ENCODE peak calls at places on chromosomes 4 and X, in six cellular contexts. C is fibroblast of pulmonary artery, T is ELR, X is NCI-H2171 treated with DMSO at 0.1 percent for 48 hours, S is EL, K is COR-L47. J is an unnamed sample.

GRCh38 chr4:169921732-169922131 is 104.5 kb downstream of the MFAP3L start:
- DNase-seq in T (no peak), C (no peak), X (no peak), S (no peak), K (no peak), J (no peak)

GRCh38 chrX:69109706-69110635 is 55.3 kb downstream of the PJA1 start:
- DNase-seq in K (no peak), T (peak), X (no peak), C (no peak), S (peak), J (no peak)

GRCh38 chrX:123155327-123155726 is 28.8 kb upstream of the GRIA3 start:
- DNase-seq in S (peak), K (no peak), C (no peak), T (no peak), X (no peak), J (no peak)

GRCh38 chr4:37389967-37390580 is 145.5 kb downstream of the NWD2 start:
- DNase-seq in T (peak), S (peak), C (peak), X (peak), K (peak), J (no peak)

GRCh38 chrX:110001702-110002299 is 1.1 kb upstream of the TMEM164 start:
- DNase-seq in S (no peak), T (no peak), K (no peak), X (no peak), C (no peak), J (no peak)

GRCh38 chrX:47796433-47796906 is 40.2 kb upstream of the ZNF81 start:
- DNase-seq in S (peak), K (no peak), T (peak), C (peak), X (no peak), J (no peak)

GRCh38 chrX:138411048-138411447 is 300.5 kb downstream of the FGF13 start:
- DNase-seq in T (no peak), C (no peak), S (no peak), X (no peak), K (no peak), J (no peak)

GRCh38 chr4:72084587-72085011 is 52.8 kb downstream of the NPFFR2 start:
- DNase-seq in S (no peak), X (no peak), T (peak), C (no peak), K (no peak), J (no peak)

GRCh38 chr4:77155631-77156345 is 1.2 kb upstream of the CCNG2 start:
- DNase-seq in C (no peak), S (no peak), K (peak), T (no peak), X (no peak), J (no peak)

GRCh38 chrX:149314031-149314430 is 191.1 kb downstream of the IDS start:
- DNase-seq in T (no peak), C (peak), K (no peak), S (no peak), X (no peak), J (no peak)

GRCh38 chr4:113684534-113685091 is 76.9 kb downstream of the CAMK2D start:
- DNase-seq in K (no peak), X (no peak), T (peak), C (peak), S (peak), J (no peak)